ENCODE peak calls at places on chromosomes 13 and 19, in four cellular contexts. One of them, this sample, is unnamed.

GRCh38 chr19:16326401-16327130 is 1.9 kb downstream of the KLF2 start:
- DNase-seq in neuronal stem cell: no peak
- DNase-seq in mesenchymal stem cell: peak
- DNase-seq in trophoblast cell: peak
- DNase-seq in this sample: peak

GRCh38 chr19:23777216-23777615 is 18.5 kb upstream of the ZNF681 start:
- DNase-seq in trophoblast cell: peak
- DNase-seq in mesenchymal stem cell: no peak
- DNase-seq in neuronal stem cell: no peak
- DNase-seq in this sample: no peak

GRCh38 chr19:47512948-47513319 is 1.9 kb downstream of the NAPA start:
- DNase-seq in neuronal stem cell: no peak
- DNase-seq in mesenchymal stem cell: no peak
- DNase-seq in trophoblast cell: no peak
- DNase-seq in this sample: no peak

GRCh38 chr19:33293255-33294057 is 8.9 kb downstream of the CEBPA start:
- DNase-seq in mesenchymal stem cell: peak
- DNase-seq in trophoblast cell: peak
- DNase-seq in neuronal stem cell: no peak
- DNase-seq in this sample: no peak

GRCh38 chr13:20360835-20361412 is 128.8 kb upstream of the GJB6 start:
- DNase-seq in mesenchymal stem cell: peak
- DNase-seq in neuronal stem cell: no peak
- DNase-seq in trophoblast cell: no peak
- DNase-seq in this sample: no peak

GRCh38 chr19:36420961-36421748 is 2.7 kb upstream of the ZFP82 start:
- DNase-seq in trophoblast cell: peak
- DNase-seq in mesenchymal stem cell: peak
- DNase-seq in neuronal stem cell: peak
- DNase-seq in this sample: peak

GRCh38 chr19:879711-880438 is 13.1 kb downstream of the MED16 start:
- DNase-seq in neuronal stem cell: no peak
- DNase-seq in trophoblast cell: no peak
- DNase-seq in mesenchymal stem cell: no peak
- DNase-seq in this sample: no peak

GRCh38 chr19:10643166-10643967 is 10.8 kb upstream of the ILF3 start:
- DNase-seq in neuronal stem cell: no peak
- DNase-seq in trophoblast cell: no peak
- DNase-seq in mesenchymal stem cell: no peak
- DNase-seq in this sample: no peak

GRCh38 chr13:73731564-73731963 is 402.6 kb downstream of the KLF12 start:
- DNase-seq in mesenchymal stem cell: no peak
- DNase-seq in trophoblast cell: no peak
- DNase-seq in neuronal stem cell: no peak
- DNase-seq in this sample: peak

GRCh38 chr19:41612483-41612882 is 14.4 kb downstream of the CEACAM4 start:
- DNase-seq in neuronal stem cell: no peak
- DNase-seq in mesenchymal stem cell: no peak
- DNase-seq in trophoblast cell: no peak
- DNase-seq in this sample: no peak

GRCh38 chr13:45811891-45812583 is 39.5 kb downstream of the SIAH3 start:
- DNase-seq in trophoblast cell: no peak
- DNase-seq in neuronal stem cell: no peak
- DNase-seq in mesenchymal stem cell: no peak
- DNase-seq in this sample: no peak

GRCh38 chr13:113671066-113672001 is 4.3 kb downstream of the GRK1 start:
- DNase-seq in mesenchymal stem cell: no peak
- DNase-seq in neuronal stem cell: no peak
- DNase-seq in trophoblast cell: no peak
- DNase-seq in this sample: no peak

GRCh38 chr19:29665826-29666633 is 769 bp downstream of the PLEKHF1 start:
- DNase-seq in neuronal stem cell: peak
- DNase-seq in trophoblast cell: peak
- DNase-seq in mesenchymal stem cell: peak
- DNase-seq in this sample: peak

GRCh38 chr19:29724102-29724641 is 9.1 kb upstream of the C19orf12 start:
- DNase-seq in mesenchymal stem cell: peak
- DNase-seq in neuronal stem cell: peak
- DNase-seq in trophoblast cell: no peak
- DNase-seq in this sample: peak

GRCh38 chr19:47379398-47379938 is 30.4 kb downstream of the DHX34 start:
- DNase-seq in trophoblast cell: no peak
- DNase-seq in mesenchymal stem cell: no peak
- DNase-seq in neuronal stem cell: no peak
- DNase-seq in this sample: no peak

GRCh38 chr13:48562296-48563066 is 29.6 kb upstream of the RCBTB2 start:
- DNase-seq in neuronal stem cell: no peak
- DNase-seq in mesenchymal stem cell: no peak
- DNase-seq in trophoblast cell: no peak
- DNase-seq in this sample: no peak

GRCh38 chr19:37928527-37929286 is 21.7 kb downstream of the SIPA1L3 start:
- DNase-seq in mesenchymal stem cell: no peak
- DNase-seq in trophoblast cell: no peak
- DNase-seq in neuronal stem cell: no peak
- DNase-seq in this sample: peak

GRCh38 chr19:46859637-46860124 is 1.1 kb upstream of the ARHGAP35 start:
- DNase-seq in trophoblast cell: no peak
- DNase-seq in mesenchymal stem cell: no peak
- DNase-seq in neuronal stem cell: no peak
- DNase-seq in this sample: no peak

GRCh38 chr19:2332341-2333026 is 4.0 kb downstream of the SPPL2B start:
- DNase-seq in mesenchymal stem cell: no peak
- DNase-seq in trophoblast cell: no peak
- DNase-seq in neuronal stem cell: no peak
- DNase-seq in this sample: no peak

GRCh38 chr19:5114713-5115112 is 145.8 kb downstream of the KDM4B start:
- DNase-seq in neuronal stem cell: no peak
- DNase-seq in trophoblast cell: no peak
- DNase-seq in mesenchymal stem cell: no peak
- DNase-seq in this sample: no peak
- H2BK5ac ChIP-seq in neuronal stem cell: peak
- H2BK5ac ChIP-seq in trophoblast cell: no peak
- H2BK5ac ChIP-seq in mesenchymal stem cell: no peak
- H2BK5ac ChIP-seq in this sample: no peak

DNA sequence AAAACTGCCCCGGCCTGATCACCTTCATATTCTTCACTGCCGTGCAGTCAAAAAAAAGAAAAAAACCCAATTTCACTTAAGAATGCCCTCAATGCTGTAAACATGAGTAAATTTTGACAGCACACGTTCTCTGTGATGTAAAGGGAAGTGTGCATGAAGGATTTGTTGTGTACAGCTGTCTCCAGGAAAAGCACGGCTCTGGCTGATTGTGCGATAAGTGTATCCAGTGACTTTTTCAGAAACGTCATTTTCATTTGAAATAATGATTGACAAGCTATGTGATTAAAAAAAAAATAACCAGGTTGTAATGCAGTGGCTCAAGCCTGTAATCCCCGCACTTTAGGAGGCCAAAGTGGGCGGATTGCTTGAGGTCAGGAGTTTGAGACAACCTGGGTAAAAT is 39.6 kb downstream of the ANKRD10 start:
- DNase-seq in neuronal stem cell: no peak
- DNase-seq in trophoblast cell: no peak
- DNase-seq in mesenchymal stem cell: no peak
- DNase-seq in this sample: no peak
- H3K4ac ChIP-seq in neuronal stem cell: no peak
- H3K4ac ChIP-seq in trophoblast cell: no peak
- H3K4ac ChIP-seq in mesenchymal stem cell: no peak
- H3K4ac ChIP-seq in this sample: no peak

GRCh38 chr19:34317311-34317927 is 47.6 kb upstream of the GPI start:
- DNase-seq in neuronal stem cell: no peak
- DNase-seq in mesenchymal stem cell: peak
- DNase-seq in trophoblast cell: peak
- DNase-seq in this sample: peak

GRCh38 chr19:34321735-34322134 is 43.3 kb upstream of the GPI start:
- DNase-seq in mesenchymal stem cell: no peak
- DNase-seq in neuronal stem cell: no peak
- DNase-seq in trophoblast cell: no peak
- DNase-seq in this sample: no peak

GRCh38 chr19:34319230-34319585 is 45.8 kb upstream of the GPI start:
- DNase-seq in neuronal stem cell: no peak
- DNase-seq in trophoblast cell: peak
- DNase-seq in mesenchymal stem cell: no peak
- DNase-seq in this sample: no peak

GRCh38 chr19:34319785-34320184 is 45.2 kb upstream of the GPI start:
- DNase-seq in trophoblast cell: peak
- DNase-seq in neuronal stem cell: no peak
- DNase-seq in mesenchymal stem cell: no peak
- DNase-seq in this sample: no peak

DNA sequence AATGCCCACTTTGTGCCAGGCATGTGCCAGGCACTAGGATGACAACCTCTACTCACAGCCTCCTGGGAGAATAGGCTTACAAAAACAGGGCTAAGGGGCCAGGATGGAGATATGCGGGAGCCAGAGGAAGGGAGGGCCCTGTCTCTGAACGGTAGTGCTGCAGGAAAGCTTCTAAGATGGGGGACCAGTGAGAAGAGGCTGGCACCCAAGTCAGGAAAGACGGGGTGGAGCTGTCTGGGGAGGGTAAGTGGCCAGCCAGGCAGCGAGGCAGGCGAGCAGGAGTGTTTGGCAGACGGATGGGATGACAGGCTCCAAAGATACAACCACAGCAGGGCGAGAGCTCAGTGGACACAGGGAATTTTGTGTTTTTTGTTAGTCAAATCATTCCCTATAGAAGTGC is 44.7 kb upstream of the GPI start:
- DNase-seq in mesenchymal stem cell: no peak
- DNase-seq in neuronal stem cell: no peak
- DNase-seq in trophoblast cell: no peak
- DNase-seq in this sample: no peak
- H2BK5ac ChIP-seq in mesenchymal stem cell: peak
- H2BK5ac ChIP-seq in neuronal stem cell: no peak
- H2BK5ac ChIP-seq in trophoblast cell: no peak
- H2BK5ac ChIP-seq in this sample: no peak

DNA sequence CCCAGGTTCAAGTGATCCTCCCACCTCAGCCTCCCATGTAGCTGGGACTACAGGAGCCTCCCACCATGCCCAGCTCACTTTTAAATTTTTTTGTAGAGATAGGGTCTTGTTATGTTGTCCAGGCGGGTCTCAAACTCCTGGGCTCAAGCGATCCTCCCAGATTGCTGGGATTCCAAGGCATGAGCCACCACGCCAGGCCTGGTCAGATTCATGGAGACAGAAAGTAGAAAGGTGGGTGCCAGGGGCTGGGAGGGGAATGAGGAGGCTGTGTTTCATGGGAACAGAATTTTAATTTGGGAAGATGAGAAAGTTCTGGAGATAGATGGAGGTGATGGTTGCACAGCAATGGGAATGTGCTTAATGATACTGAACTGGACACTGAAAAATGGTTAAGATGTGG is 22.3 kb downstream of the ARHGEF18 start:
- DNase-seq in neuronal stem cell: no peak
- DNase-seq in trophoblast cell: peak
- DNase-seq in mesenchymal stem cell: no peak
- DNase-seq in this sample: no peak
- H3K4ac ChIP-seq in neuronal stem cell: no peak
- H3K4ac ChIP-seq in trophoblast cell: no peak
- H3K4ac ChIP-seq in mesenchymal stem cell: no peak
- H3K4ac ChIP-seq in this sample: no peak

GRCh38 chr19:13839938-13840750 is 36.8 kb upstream of the NANOS3 start:
- DNase-seq in mesenchymal stem cell: peak
- DNase-seq in neuronal stem cell: no peak
- DNase-seq in trophoblast cell: peak
- DNase-seq in this sample: no peak
- H2BK5ac ChIP-seq in mesenchymal stem cell: peak
- H2BK5ac ChIP-seq in neuronal stem cell: no peak
- H2BK5ac ChIP-seq in trophoblast cell: peak
- H2BK5ac ChIP-seq in this sample: no peak

GRCh38 chr13:33927315-33927714 is 109.4 kb downstream of the RFC3 start:
- DNase-seq in trophoblast cell: peak
- DNase-seq in mesenchymal stem cell: peak
- DNase-seq in neuronal stem cell: no peak
- DNase-seq in this sample: no peak

GRCh38 chr13:33931397-33931987 is 113.5 kb downstream of the RFC3 start:
- DNase-seq in neuronal stem cell: peak
- DNase-seq in mesenchymal stem cell: peak
- DNase-seq in trophoblast cell: peak
- DNase-seq in this sample: peak

GRCh38 chr13:33925563-33925962 is 107.6 kb downstream of the RFC3 start:
- DNase-seq in neuronal stem cell: no peak
- DNase-seq in mesenchymal stem cell: no peak
- DNase-seq in trophoblast cell: no peak
- DNase-seq in this sample: no peak
- H3K4ac ChIP-seq in neuronal stem cell: no peak
- H3K4ac ChIP-seq in mesenchymal stem cell: no peak
- H3K4ac ChIP-seq in trophoblast cell: no peak
- H3K4ac ChIP-seq in this sample: no peak

GRCh38 chr13:29594710-29595379 is 643 bp downstream of the SLC7A1 start:
- DNase-seq in mesenchymal stem cell: peak
- DNase-seq in trophoblast cell: peak
- DNase-seq in neuronal stem cell: peak
- DNase-seq in this sample: peak
- H2BK5ac ChIP-seq in mesenchymal stem cell: peak
- H2BK5ac ChIP-seq in trophoblast cell: peak
- H2BK5ac ChIP-seq in neuronal stem cell: peak
- H2BK5ac ChIP-seq in this sample: peak

GRCh38 chr13:72726721-72727416 is 560 bp downstream of the MZT1 start:
- DNase-seq in trophoblast cell: peak
- DNase-seq in mesenchymal stem cell: peak
- DNase-seq in neuronal stem cell: peak
- DNase-seq in this sample: peak

GRCh38 chr13:72728290-72728605 is 525 bp downstream of the BORA start:
- DNase-seq in mesenchymal stem cell: peak
- DNase-seq in trophoblast cell: peak
- DNase-seq in neuronal stem cell: no peak
- DNase-seq in this sample: no peak

GRCh38 chr13:72727417-72728289 is at the start of the genes BORA and MZT1:
- DNase-seq in mesenchymal stem cell: peak
- DNase-seq in neuronal stem cell: peak
- DNase-seq in trophoblast cell: peak
- DNase-seq in this sample: peak
- H3K4ac ChIP-seq in mesenchymal stem cell: peak
- H3K4ac ChIP-seq in neuronal stem cell: peak
- H3K4ac ChIP-seq in trophoblast cell: peak
- H3K4ac ChIP-seq in this sample: peak

GRCh38 chr13:40665061-40665753 is 1.2 kb downstream of the FOXO1 start:
- DNase-seq in mesenchymal stem cell: peak
- DNase-seq in neuronal stem cell: peak
- DNase-seq in trophoblast cell: peak
- DNase-seq in this sample: peak
- H2BK5ac ChIP-seq in mesenchymal stem cell: peak
- H2BK5ac ChIP-seq in neuronal stem cell: peak
- H2BK5ac ChIP-seq in trophoblast cell: peak
- H2BK5ac ChIP-seq in this sample: peak

This sample was measured in mesendoderm.